ENCODE peak calls at places on chromosomes 6 and 20, in four cellular contexts. P is brain microvascular endothelial cell; F is CD8-positive, alpha-beta T cell; L is heart left ventricle. X is an unnamed sample.

GRCh38 chr6:2073476-2073875 is 171.9 kb downstream of the GMDS start:
- DNase-seq in P (no peak), F (no peak), L (no peak), X (no peak)

GRCh38 chr6:153117986-153118886 is 12.8 kb downstream of the RGS17 start:
- DNase-seq in P (peak), F (no peak), L (no peak), X (peak)

GRCh38 chr6:26031151-26031594 is 56.1 kb upstream of the HFE start:
- DNase-seq in P (no peak), F (no peak), L (no peak), X (no peak)

GRCh38 chr6:122871079-122871478 is 82.0 kb downstream of the SMPDL3A start:
- DNase-seq in P (no peak), F (no peak), L (no peak), X (no peak)

GRCh38 chr6:169803291-169803811 is 51.9 kb downstream of the ERMARD start:
- DNase-seq in P (no peak), F (no peak), L (no peak), X (no peak)

GRCh38 chr6:33426590-33427563 is 7.0 kb downstream of the SYNGAP1 start:
- DNase-seq in P (no peak), F (no peak), L (no peak), X (no peak)

GRCh38 chr6:123415844-123416468 is 220.8 kb downstream of the TRDN start:
- DNase-seq in P (peak), F (no peak), L (no peak), X (peak)

GRCh38 chr20:44894959-44895358 is 9.5 kb downstream of the YWHAB start:
- DNase-seq in P (no peak), F (no peak), L (no peak), X (no peak)

GRCh38 chr20:2757001-2757400 is 43.4 kb downstream of the CPXM1 start:
- DNase-seq in P (no peak), F (no peak), L (no peak), X (no peak)

GRCh38 chr6:79586548-79586947 is 44.6 kb upstream of the SH3BGRL2 start:
- DNase-seq in P (peak), F (no peak), L (no peak), X (no peak)

GRCh38 chr6:9502991-9503761 is 911.7 kb downstream of the TFAP2A start:
- DNase-seq in P (peak), F (no peak), L (no peak), X (no peak)

GRCh38 chr6:154572592-154572991 is 62.1 kb upstream of the CNKSR3 start:
- DNase-seq in P (no peak), F (no peak), L (no peak), X (no peak)

GRCh38 chr6:16313732-16314131 is 75.3 kb downstream of the GMPR start:
- DNase-seq in P (no peak), F (no peak), L (no peak), X (no peak)

GRCh38 chr20:45685896-45686295 is 15.9 kb upstream of the WFDC11 start:
- DNase-seq in P (peak), F (no peak), L (no peak), X (no peak)

GRCh38 chr20:37395921-37396519 is 50.1 kb downstream of the SRC start:
- DNase-seq in P (no peak), F (no peak), L (peak), X (no peak)

GRCh38 chr20:51449498-51450220 is 92.9 kb downstream of the NFATC2 start:
- DNase-seq in P (no peak), F (no peak), L (peak), X (no peak)

GRCh38 chr6:52834481-52834880 is 6.1 kb downstream of the GSTA5 start:
- DNase-seq in P (no peak), F (no peak), L (no peak), X (no peak)

GRCh38 chr20:59042151-59042795 is at the start of gene PRELID3B:
- DNase-seq in P (no peak), F (peak), L (no peak), X (no peak)

GRCh38 chr6:2791124-2792050 is 26.2 kb downstream of the WRNIP1 start:
- DNase-seq in P (peak), F (peak), L (no peak), X (no peak)

GRCh38 chr6:119501798-119502483 is 152.4 kb upstream of the MAN1A1 start:
- DNase-seq in P (no peak), F (no peak), L (no peak), X (no peak)

GRCh38 chr6:167751579-167752115 is 75.1 kb upstream of the AFDN start:
- DNase-seq in P (no peak), F (no peak), L (no peak), X (no peak)

GRCh38 chr6:158031445-158032353 is 50.0 kb downstream of the SYNJ2 start:
- DNase-seq in P (peak), F (peak), L (peak), X (no peak)

GRCh38 chr6:81894286-81894685 is 141.8 kb upstream of the TENT5A start:
- DNase-seq in P (peak), F (no peak), L (no peak), X (no peak)

GRCh38 chr6:42095776-42096541 is 45.6 kb downstream of the TAF8 start:
- DNase-seq in P (no peak), F (no peak), L (no peak), X (no peak)

GRCh38 chr6:168196385-168196860 is 117.4 kb upstream of the FRMD1 start:
- DNase-seq in P (no peak), F (no peak), L (no peak), X (no peak)

GRCh38 chr20:32287231-32287638 is 9.8 kb downstream of the KIF3B start:
- DNase-seq in P (no peak), F (no peak), L (no peak), X (no peak)

GRCh38 chr6:144195671-144196070 is 45.4 kb downstream of the STX11 start:
- DNase-seq in P (peak), F (no peak), L (no peak), X (peak)

GRCh38 chr20:54555150-54555549 is 79.8 kb downstream of the DOK5 start:
- DNase-seq in P (no peak), F (no peak), L (no peak), X (no peak)

GRCh38 chr6:158938811-158939254 is 61.2 kb downstream of the RSPH3 start:
- DNase-seq in P (peak), F (no peak), L (peak), X (no peak)

GRCh38 chr6:166933396-166933795 is 23.0 kb downstream of the RNASET2 start:
- DNase-seq in P (no peak), F (no peak), L (no peak), X (no peak)

GRCh38 chr20:40192083-40192482 is 497.0 kb downstream of the MAFB start:
- DNase-seq in P (no peak), F (no peak), L (no peak), X (no peak)

GRCh38 chr6:14747881-14748520 is 497.9 kb upstream of the JARID2 start:
- DNase-seq in P (no peak), F (no peak), L (no peak), X (no peak)

GRCh38 chr6:106631356-106631755 is 2.0 kb downstream of the QRSL1 start:
- DNase-seq in P (no peak), F (no peak), L (no peak), X (no peak)
- H3K27ac ChIP-seq in P (no peak), F (no peak), L (no peak), X (no peak)

DNA sequence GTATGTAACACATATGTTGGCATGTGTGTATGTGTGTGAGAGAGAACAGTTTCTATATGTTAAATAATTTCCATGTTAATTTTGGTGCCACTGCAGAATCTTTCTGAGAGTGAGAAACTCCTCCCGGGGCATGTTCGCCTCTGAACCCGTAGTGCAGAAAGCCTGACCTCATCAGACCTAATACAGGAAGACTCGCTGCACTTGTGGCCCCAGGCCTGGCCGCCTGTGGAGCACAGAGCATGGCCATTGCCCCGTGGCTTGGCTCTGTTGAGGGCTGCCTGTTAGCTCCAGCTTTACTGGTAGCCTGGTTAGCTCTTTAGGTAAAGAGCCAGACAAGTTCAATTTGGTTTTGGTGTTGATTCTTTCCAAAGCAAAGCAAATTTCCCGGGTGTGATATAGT is 25.5 kb downstream of the FARS2 start:
- DNase-seq in P (no peak), F (no peak), L (no peak), X (no peak)
- H3K27ac ChIP-seq in P (no peak), F (no peak), L (no peak), X (no peak)

GRCh38 chr6:44655368-44656342 is 268.1 kb downstream of the CDC5L start:
- DNase-seq in P (peak), F (peak), L (peak), X (no peak)
- H3K27ac ChIP-seq in P (no peak), F (no peak), L (no peak), X (no peak)

DNA sequence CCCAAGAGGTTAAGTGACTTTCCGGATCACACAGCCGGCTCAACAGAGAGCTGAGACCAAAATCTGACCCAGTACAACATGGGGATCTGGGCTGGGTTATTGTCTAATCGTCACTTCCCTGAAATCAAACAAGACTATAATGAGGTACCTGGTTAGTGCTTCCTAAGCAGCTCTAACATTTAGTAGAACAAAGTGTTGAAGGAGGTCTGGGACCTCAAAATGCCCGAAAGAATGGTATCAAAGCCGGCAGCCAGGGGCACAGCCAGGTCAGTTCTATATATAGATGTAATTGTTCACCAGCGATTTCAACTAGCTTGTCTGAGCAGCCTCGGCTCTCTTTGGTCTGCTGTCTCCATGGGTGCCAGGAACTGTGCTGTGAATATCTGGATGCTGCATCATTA is 245.5 kb upstream of the ECI2 start:
- DNase-seq in P (no peak), F (no peak), L (no peak), X (no peak)
- H3K27ac ChIP-seq in P (peak), F (no peak), L (peak), X (no peak)

GRCh38 chr6:5081955-5082354 is 3.2 kb upstream of the PPP1R3G start:
- DNase-seq in P (no peak), F (no peak), L (no peak), X (no peak)
- H3K27ac ChIP-seq in P (peak), F (no peak), L (no peak), X (peak)

DNA sequence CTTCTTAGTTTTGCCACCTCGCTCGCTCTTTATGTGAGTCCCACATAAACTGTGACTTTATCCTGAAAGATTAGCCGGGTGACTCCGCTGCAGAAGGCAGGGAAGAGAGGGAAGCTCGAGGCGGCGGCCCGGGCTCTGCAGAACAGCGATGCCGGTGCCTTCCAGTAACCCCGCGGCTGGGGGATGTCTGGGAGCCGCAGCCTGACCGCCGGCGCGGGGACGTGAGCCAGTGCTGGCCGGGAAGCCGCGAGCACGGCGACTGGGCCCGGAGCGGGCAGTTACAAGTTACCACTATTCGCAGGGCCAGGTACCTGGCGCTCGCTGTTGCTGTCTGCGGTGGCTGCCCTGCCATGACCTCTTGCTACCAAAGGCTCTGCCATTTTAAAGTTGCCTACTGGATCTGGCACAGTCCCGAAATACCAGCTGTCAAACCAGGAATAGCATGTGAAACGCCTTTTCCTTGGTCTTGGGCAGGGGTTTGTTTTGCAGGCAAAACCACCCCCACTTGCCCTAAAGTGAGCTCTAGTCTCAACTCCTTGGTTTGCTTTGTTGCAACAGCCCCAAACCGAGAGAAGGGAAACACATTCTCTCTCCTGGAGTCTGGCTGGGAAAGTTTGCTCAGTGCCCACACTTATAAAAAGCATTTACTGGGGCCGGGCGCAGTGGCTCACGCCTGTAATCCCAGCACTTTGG is 124.0 kb upstream of the SLC2A12 start:
- DNase-seq in P (peak), F (no peak), L (peak), X (no peak)
- H3K27ac ChIP-seq in P (peak), F (no peak), L (peak), X (peak)

GRCh38 chr6:151377095-151377494 is 14.3 kb downstream of the ZBTB2 start:
- DNase-seq in P (no peak), F (no peak), L (no peak), X (no peak)

GRCh38 chr6:151375833-151376232 is 15.5 kb downstream of the ZBTB2 start:
- DNase-seq in P (no peak), F (no peak), L (no peak), X (no peak)

GRCh38 chr6:151376440-151376839 is 14.9 kb downstream of the ZBTB2 start:
- DNase-seq in P (no peak), F (no peak), L (no peak), X (no peak)

GRCh38 chr6:151372164-151372563 is 19.2 kb downstream of the ZBTB2 start:
- DNase-seq in P (no peak), F (no peak), L (no peak), X (no peak)

GRCh38 chr6:151374024-151374423 is 17.3 kb downstream of the ZBTB2 start:
- DNase-seq in P (no peak), F (no peak), L (no peak), X (no peak)
- H3K27ac ChIP-seq in P (peak), F (peak), L (no peak), X (peak)

X was measured in epithelial cell of prostate.